ENCODE peak calls at places on chromosomes 7 and 10, in eight cellular contexts. One of them, this sample, is unnamed.

GRCh38 chr7:77933394-77933793 is 134.8 kb downstream of the PHTF2 start:
- DNase-seq in gastrocnemius medialis: no peak
- DNase-seq in body of pancreas: no peak
- DNase-seq in thyroid gland: no peak
- DNase-seq in adrenal gland: no peak
- DNase-seq in tibial nerve: no peak
- DNase-seq in uterus: no peak
- DNase-seq in ovary: no peak
- DNase-seq in this sample: no peak

GRCh38 chr10:97585439-97585811 is 1.2 kb downstream of the HOGA1 start:
- DNase-seq in adrenal gland: no peak
- DNase-seq in gastrocnemius medialis: no peak
- DNase-seq in tibial nerve: no peak
- DNase-seq in thyroid gland: no peak
- DNase-seq in ovary: no peak
- DNase-seq in uterus: no peak
- DNase-seq in body of pancreas: no peak
- DNase-seq in this sample: no peak

GRCh38 chr10:105044902-105045301 is 403.8 kb downstream of the SORCS3 start:
- DNase-seq in gastrocnemius medialis: no peak
- DNase-seq in uterus: no peak
- DNase-seq in body of pancreas: no peak
- DNase-seq in thyroid gland: no peak
- DNase-seq in tibial nerve: no peak
- DNase-seq in ovary: no peak
- DNase-seq in adrenal gland: no peak
- DNase-seq in this sample: no peak

GRCh38 chr7:1742555-1743303 is 72.7 kb downstream of the ELFN1 start:
- DNase-seq in adrenal gland: peak
- DNase-seq in gastrocnemius medialis: no peak
- DNase-seq in uterus: peak
- DNase-seq in ovary: peak
- DNase-seq in tibial nerve: peak
- DNase-seq in thyroid gland: peak
- DNase-seq in body of pancreas: peak
- DNase-seq in this sample: peak

GRCh38 chr10:65898055-65898454 is 1027.8 kb upstream of the LRRTM3 start:
- DNase-seq in adrenal gland: no peak
- DNase-seq in ovary: no peak
- DNase-seq in gastrocnemius medialis: no peak
- DNase-seq in tibial nerve: no peak
- DNase-seq in uterus: no peak
- DNase-seq in thyroid gland: no peak
- DNase-seq in body of pancreas: no peak
- DNase-seq in this sample: no peak

GRCh38 chr10:112637901-112638300 is 190.9 kb downstream of the VTI1A start:
- DNase-seq in gastrocnemius medialis: no peak
- DNase-seq in thyroid gland: peak
- DNase-seq in ovary: no peak
- DNase-seq in uterus: no peak
- DNase-seq in tibial nerve: no peak
- DNase-seq in adrenal gland: no peak
- DNase-seq in body of pancreas: no peak
- DNase-seq in this sample: no peak

GRCh38 chr10:50396491-50397311 is 145.4 kb upstream of the ASAH2 start:
- DNase-seq in gastrocnemius medialis: no peak
- DNase-seq in body of pancreas: no peak
- DNase-seq in tibial nerve: no peak
- DNase-seq in ovary: no peak
- DNase-seq in uterus: no peak
- DNase-seq in adrenal gland: no peak
- DNase-seq in thyroid gland: no peak
- DNase-seq in this sample: no peak

GRCh38 chr7:155815332-155816191 is 3.3 kb upstream of the SHH start:
- DNase-seq in gastrocnemius medialis: no peak
- DNase-seq in ovary: no peak
- DNase-seq in adrenal gland: peak
- DNase-seq in tibial nerve: no peak
- DNase-seq in uterus: no peak
- DNase-seq in body of pancreas: peak
- DNase-seq in thyroid gland: peak
- DNase-seq in this sample: no peak

GRCh38 chr10:29689001-29689400 is 54.2 kb upstream of the SVIL start:
- DNase-seq in body of pancreas: no peak
- DNase-seq in ovary: no peak
- DNase-seq in adrenal gland: no peak
- DNase-seq in thyroid gland: no peak
- DNase-seq in gastrocnemius medialis: no peak
- DNase-seq in tibial nerve: no peak
- DNase-seq in uterus: no peak
- DNase-seq in this sample: no peak

GRCh38 chr10:123241391-123242141 is 87.4 kb downstream of the BUB3 start:
- DNase-seq in body of pancreas: no peak
- DNase-seq in ovary: no peak
- DNase-seq in thyroid gland: no peak
- DNase-seq in uterus: no peak
- DNase-seq in adrenal gland: no peak
- DNase-seq in tibial nerve: no peak
- DNase-seq in gastrocnemius medialis: no peak
- DNase-seq in this sample: no peak

GRCh38 chr10:3393958-3394357 is 221.4 kb upstream of the PITRM1 start:
- DNase-seq in ovary: no peak
- DNase-seq in body of pancreas: no peak
- DNase-seq in uterus: no peak
- DNase-seq in tibial nerve: no peak
- DNase-seq in thyroid gland: no peak
- DNase-seq in gastrocnemius medialis: no peak
- DNase-seq in adrenal gland: no peak
- DNase-seq in this sample: no peak

GRCh38 chr10:12214763-12215218 is 18.8 kb downstream of the CDC123 start:
- DNase-seq in body of pancreas: peak
- DNase-seq in ovary: no peak
- DNase-seq in tibial nerve: peak
- DNase-seq in thyroid gland: peak
- DNase-seq in uterus: peak
- DNase-seq in gastrocnemius medialis: no peak
- DNase-seq in adrenal gland: peak
- DNase-seq in this sample: peak

GRCh38 chr10:98485959-98486358 is 39.2 kb upstream of the HPS1 start:
- DNase-seq in ovary: no peak
- DNase-seq in gastrocnemius medialis: no peak
- DNase-seq in body of pancreas: no peak
- DNase-seq in uterus: no peak
- DNase-seq in tibial nerve: no peak
- DNase-seq in thyroid gland: no peak
- DNase-seq in adrenal gland: no peak
- DNase-seq in this sample: no peak

GRCh38 chr7:2554654-2555053 is 670 bp downstream of the BRAT1 start:
- DNase-seq in body of pancreas: no peak
- DNase-seq in gastrocnemius medialis: no peak
- DNase-seq in uterus: no peak
- DNase-seq in thyroid gland: no peak
- DNase-seq in adrenal gland: no peak
- DNase-seq in tibial nerve: no peak
- DNase-seq in ovary: no peak
- DNase-seq in this sample: no peak

GRCh38 chr10:44384601-44385422 is at the start of gene CXCL12:
- DNase-seq in thyroid gland: no peak
- DNase-seq in adrenal gland: peak
- DNase-seq in uterus: peak
- DNase-seq in tibial nerve: no peak
- DNase-seq in ovary: peak
- DNase-seq in body of pancreas: peak
- DNase-seq in gastrocnemius medialis: peak
- DNase-seq in this sample: peak

GRCh38 chr10:29435809-29436501 is 147.1 kb downstream of the LYZL1 start:
- DNase-seq in tibial nerve: no peak
- DNase-seq in uterus: no peak
- DNase-seq in ovary: no peak
- DNase-seq in thyroid gland: no peak
- DNase-seq in body of pancreas: no peak
- DNase-seq in gastrocnemius medialis: no peak
- DNase-seq in adrenal gland: no peak
- DNase-seq in this sample: no peak

GRCh38 chr10:90179696-90180407 is 478.5 kb downstream of the KIF20B start:
- DNase-seq in adrenal gland: no peak
- DNase-seq in body of pancreas: no peak
- DNase-seq in gastrocnemius medialis: no peak
- DNase-seq in ovary: no peak
- DNase-seq in uterus: no peak
- DNase-seq in tibial nerve: no peak
- DNase-seq in thyroid gland: no peak
- DNase-seq in this sample: no peak

GRCh38 chr10:124592736-124593430 is 131.3 kb downstream of the LHPP start:
- DNase-seq in gastrocnemius medialis: no peak
- DNase-seq in tibial nerve: no peak
- DNase-seq in uterus: no peak
- DNase-seq in body of pancreas: no peak
- DNase-seq in thyroid gland: no peak
- DNase-seq in adrenal gland: no peak
- DNase-seq in ovary: peak
- DNase-seq in this sample: no peak

GRCh38 chr7:98133181-98133580 is 26.5 kb downstream of the LMTK2 start:
- DNase-seq in body of pancreas: no peak
- DNase-seq in uterus: no peak
- DNase-seq in ovary: no peak
- DNase-seq in gastrocnemius medialis: no peak
- DNase-seq in adrenal gland: no peak
- DNase-seq in thyroid gland: no peak
- DNase-seq in tibial nerve: no peak
- DNase-seq in this sample: no peak

GRCh38 chr7:121873795-121874194 is 834 bp downstream of the PTPRZ1 start:
- DNase-seq in gastrocnemius medialis: no peak
- DNase-seq in body of pancreas: no peak
- DNase-seq in adrenal gland: no peak
- DNase-seq in thyroid gland: no peak
- DNase-seq in uterus: no peak
- DNase-seq in tibial nerve: no peak
- DNase-seq in ovary: no peak
- DNase-seq in this sample: no peak

GRCh38 chr10:95391570-95392249 is 100.9 kb upstream of the PDLIM1 start:
- DNase-seq in tibial nerve: no peak
- DNase-seq in thyroid gland: peak
- DNase-seq in ovary: no peak
- DNase-seq in gastrocnemius medialis: no peak
- DNase-seq in uterus: no peak
- DNase-seq in adrenal gland: no peak
- DNase-seq in body of pancreas: no peak
- DNase-seq in this sample: no peak

GRCh38 chr7:42964849-42965805 is 33.0 kb downstream of the MRPL32 start:
- DNase-seq in gastrocnemius medialis: no peak
- DNase-seq in ovary: no peak
- DNase-seq in thyroid gland: no peak
- DNase-seq in adrenal gland: no peak
- DNase-seq in body of pancreas: no peak
- DNase-seq in tibial nerve: no peak
- DNase-seq in uterus: no peak
- DNase-seq in this sample: no peak

GRCh38 chr7:66211429-66211828 is 6.3 kb downstream of the TPST1 start:
- DNase-seq in uterus: peak
- DNase-seq in adrenal gland: peak
- DNase-seq in body of pancreas: no peak
- DNase-seq in gastrocnemius medialis: no peak
- DNase-seq in thyroid gland: no peak
- DNase-seq in ovary: no peak
- DNase-seq in tibial nerve: no peak
- DNase-seq in this sample: peak

GRCh38 chr10:117090831-117091230 is 47.2 kb downstream of the VAX1 start:
- DNase-seq in uterus: no peak
- DNase-seq in ovary: no peak
- DNase-seq in gastrocnemius medialis: no peak
- DNase-seq in thyroid gland: no peak
- DNase-seq in body of pancreas: no peak
- DNase-seq in adrenal gland: no peak
- DNase-seq in tibial nerve: no peak
- DNase-seq in this sample: no peak
- TF ChIP-seq POLR2A in uterus: no peak
- TF ChIP-seq POLR2A in ovary: no peak
- TF ChIP-seq POLR2A in gastrocnemius medialis: no peak
- TF ChIP-seq POLR2A in thyroid gland: no peak
- TF ChIP-seq POLR2A in body of pancreas: no peak
- TF ChIP-seq POLR2A in adrenal gland: no peak
- TF ChIP-seq POLR2A in tibial nerve: no peak
- TF ChIP-seq POLR2A in this sample: no peak

GRCh38 chr10:18651324-18652007 is at the start of gene NSUN6:
- DNase-seq in ovary: peak
- DNase-seq in adrenal gland: peak
- DNase-seq in tibial nerve: peak
- DNase-seq in thyroid gland: peak
- DNase-seq in uterus: peak
- DNase-seq in body of pancreas: peak
- DNase-seq in gastrocnemius medialis: peak
- DNase-seq in this sample: peak
- TF ChIP-seq CTCF in ovary: no peak
- TF ChIP-seq CTCF in adrenal gland: no peak
- TF ChIP-seq CTCF in tibial nerve: peak
- TF ChIP-seq CTCF in thyroid gland: no peak
- TF ChIP-seq CTCF in uterus: peak
- TF ChIP-seq CTCF in body of pancreas: peak
- TF ChIP-seq CTCF in gastrocnemius medialis: no peak
- TF ChIP-seq CTCF in this sample: no peak

DNA sequence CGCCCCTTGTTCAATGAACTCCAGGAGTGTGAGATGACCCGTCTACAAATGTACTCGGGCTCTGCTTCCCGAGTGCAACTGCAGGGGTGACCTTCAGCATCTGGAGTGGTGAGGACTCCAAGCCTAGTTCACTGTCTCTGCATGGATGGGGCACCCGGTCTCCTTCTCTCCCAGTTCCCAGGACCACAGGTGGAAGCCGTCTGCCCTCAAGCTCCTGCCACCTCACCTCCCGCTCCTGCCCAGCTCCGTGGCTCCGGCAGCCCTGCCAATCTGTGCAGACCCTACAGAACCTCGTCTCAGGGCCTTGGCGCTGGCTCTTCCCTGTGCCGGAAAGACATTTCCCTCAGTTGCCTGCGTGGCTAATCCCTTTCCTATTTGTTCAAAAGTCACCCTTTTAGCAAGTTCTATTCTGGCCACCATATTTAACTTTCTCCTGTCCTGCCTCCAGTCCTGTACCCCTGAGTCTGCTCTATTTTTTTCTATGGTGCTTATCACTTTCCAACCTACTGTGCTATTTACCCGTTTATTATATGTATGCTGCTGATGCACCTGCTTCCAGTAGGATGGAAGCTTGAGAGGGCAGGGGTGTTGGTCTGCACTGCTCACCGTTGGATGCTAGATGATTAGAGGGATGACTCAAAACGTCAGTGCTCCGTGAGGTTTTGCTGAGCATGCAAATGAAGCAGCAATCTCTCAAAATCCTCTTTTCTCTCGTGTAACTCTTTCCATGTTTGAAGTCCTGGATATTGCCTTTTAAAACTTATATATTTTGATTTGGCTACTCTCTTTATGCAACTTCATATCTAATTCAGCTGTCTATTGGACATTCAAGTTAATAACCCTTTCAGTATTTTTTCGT is 641.4 kb downstream of the ACTR3B start:
- DNase-seq in uterus: no peak
- DNase-seq in adrenal gland: no peak
- DNase-seq in tibial nerve: no peak
- DNase-seq in body of pancreas: no peak
- DNase-seq in ovary: no peak
- DNase-seq in gastrocnemius medialis: no peak
- DNase-seq in thyroid gland: no peak
- DNase-seq in this sample: no peak
- TF ChIP-seq POLR2A in uterus: no peak
- TF ChIP-seq POLR2A in adrenal gland: no peak
- TF ChIP-seq POLR2A in tibial nerve: no peak
- TF ChIP-seq POLR2A in body of pancreas: no peak
- TF ChIP-seq POLR2A in ovary: no peak
- TF ChIP-seq POLR2A in gastrocnemius medialis: no peak
- TF ChIP-seq POLR2A in thyroid gland: no peak
- TF ChIP-seq POLR2A in this sample: no peak

GRCh38 chr7:47950714-47951113 is 2.4 kb upstream of the PKD1L1 start:
- DNase-seq in adrenal gland: no peak
- DNase-seq in ovary: no peak
- DNase-seq in uterus: peak
- DNase-seq in gastrocnemius medialis: no peak
- DNase-seq in body of pancreas: no peak
- DNase-seq in tibial nerve: no peak
- DNase-seq in thyroid gland: no peak
- DNase-seq in this sample: no peak
- TF ChIP-seq CTCF in adrenal gland: no peak
- TF ChIP-seq CTCF in ovary: no peak
- TF ChIP-seq CTCF in uterus: no peak
- TF ChIP-seq CTCF in gastrocnemius medialis: no peak
- TF ChIP-seq CTCF in body of pancreas: no peak
- TF ChIP-seq CTCF in tibial nerve: no peak
- TF ChIP-seq CTCF in thyroid gland: no peak
- TF ChIP-seq CTCF in this sample: no peak